ENCODE peak calls at places on chromosomes 12 and 14, in eight cellular contexts. T is HFFc6, L is NCI-H1105, R is H4, D is HuH-7.5, H is DMS153, U is NCI-H1694 treated with DMSO at 0.1 percent for 48 hours, M is mammary epithelial cell. S is an unnamed sample.

GRCh38 chr14:75343914-75344313 is 65.3 kb downstream of the FOS start:
- DNase-seq in U (no peak), T (peak), R (no peak), D (no peak), L (no peak), M (no peak), H (no peak), S (no peak)

GRCh38 chr12:79664518-79664917 is 26.2 kb downstream of the PAWR start:
- DNase-seq in M (no peak), D (no peak), R (no peak), H (no peak), T (no peak), L (no peak), U (no peak), S (no peak)

GRCh38 chr12:76422878-76423438 is 74.7 kb upstream of the BBS10 start:
- DNase-seq in H (no peak), T (peak), M (peak), R (peak), U (no peak), L (no peak), D (no peak), S (no peak)

GRCh38 chr14:101733211-101733610 is 28.3 kb upstream of the PPP2R5C start:
- DNase-seq in L (no peak), M (peak), R (peak), U (no peak), T (peak), D (no peak), H (no peak), S (no peak)

GRCh38 chr12:48157016-48157888 is at the start of gene ASB8:
- DNase-seq in M (peak), U (peak), L (peak), D (peak), R (peak), T (peak), H (peak), S (peak)

GRCh38 chr14:51977075-51977474 is 12.3 kb upstream of the RTRAF start:
- DNase-seq in T (no peak), U (no peak), R (no peak), M (no peak), L (no peak), D (no peak), H (no peak), S (no peak)

GRCh38 chr14:86430807-86431206 is 900.9 kb downstream of the FLRT2 start:
- DNase-seq in M (no peak), D (no peak), T (peak), L (peak), H (no peak), R (no peak), U (peak), S (no peak)

GRCh38 chr12:111330800-111331752 is 37.8 kb downstream of the PHETA1 start:
- DNase-seq in R (peak), T (peak), M (peak), U (peak), D (peak), L (no peak), H (peak), S (peak)

GRCh38 chr12:109157986-109158385 is 41.6 kb downstream of the ACACB start:
- DNase-seq in H (no peak), D (no peak), T (no peak), R (no peak), L (no peak), U (no peak), M (no peak), S (no peak)

GRCh38 chr14:55626131-55626530 is 46.1 kb downstream of the KTN1 start:
- DNase-seq in H (no peak), M (no peak), T (no peak), U (no peak), L (no peak), D (no peak), R (no peak), S (no peak)

GRCh38 chr12:5022465-5023061 is 21.1 kb upstream of the KCNA5 start:
- DNase-seq in D (peak), T (no peak), H (no peak), U (peak), L (peak), R (peak), M (peak), S (peak)

GRCh38 chr12:114918535-114919233 is 234.7 kb upstream of the TBX3 start:
- DNase-seq in U (no peak), L (no peak), M (peak), D (no peak), T (peak), R (peak), H (no peak), S (peak)

GRCh38 chr12:65965358-65965757 is 141.1 kb downstream of the HMGA2 start:
- DNase-seq in R (peak), T (peak), H (no peak), L (no peak), D (no peak), M (no peak), U (no peak), S (no peak)

GRCh38 chr12:117854339-117855012 is 114.3 kb downstream of the KSR2 start:
- DNase-seq in D (peak), U (peak), R (peak), L (peak), H (peak), M (peak), T (peak), S (peak)

GRCh38 chr14:58298477-58298879 is at the start of gene ARID4A:
- DNase-seq in L (no peak), R (no peak), M (no peak), D (peak), H (no peak), U (no peak), T (no peak), S (no peak)

GRCh38 chr14:66496188-66496807 is 10.1 kb downstream of the CCDC196 start:
- DNase-seq in H (no peak), R (no peak), T (no peak), M (peak), D (no peak), U (no peak), L (no peak), S (no peak)

GRCh38 chr14:42911642-42912041 is 1305.0 kb downstream of the LRFN5 start:
- DNase-seq in D (no peak), R (no peak), H (peak), M (no peak), T (no peak), L (no peak), U (no peak), S (peak)

GRCh38 chr14:68292467-68293334 is 473.1 kb downstream of the RAD51B start:
- DNase-seq in R (no peak), D (no peak), U (no peak), M (no peak), L (no peak), T (no peak), H (no peak), S (no peak)

GRCh38 chr14:102993523-102993922 is 63.8 kb downstream of the CDC42BPB start:
- DNase-seq in H (no peak), T (peak), M (peak), L (no peak), D (peak), R (no peak), U (no peak), S (peak)

GRCh38 chr14:95668235-95668772 is 17.9 kb upstream of the TCL1B start:
- DNase-seq in D (no peak), M (no peak), U (no peak), T (no peak), L (no peak), H (no peak), R (no peak), S (no peak)

GRCh38 chr12:12443482-12443881 is 86.6 kb downstream of the BORCS5 start:
- DNase-seq in D (no peak), U (no peak), M (no peak), R (no peak), H (no peak), T (no peak), L (no peak), S (no peak)

GRCh38 chr12:11718768-11719253 is 69.3 kb downstream of the ETV6 start:
- DNase-seq in U (no peak), D (no peak), H (no peak), T (peak), L (no peak), M (peak), R (peak), S (no peak)

GRCh38 chr12:120693848-120694247 is 6.9 kb downstream of the MLEC start:
- DNase-seq in H (no peak), L (no peak), M (no peak), R (no peak), U (no peak), D (no peak), T (no peak), S (no peak)

GRCh38 chr12:75954076-75954475 is 77.5 kb downstream of the PHLDA1 start:
- DNase-seq in M (peak), R (peak), L (no peak), T (peak), D (no peak), H (no peak), U (no peak), S (no peak)

GRCh38 chr12:71665109-71665476 is 992 bp downstream of the THAP2 start:
- DNase-seq in T (no peak), L (no peak), U (no peak), M (no peak), D (no peak), H (no peak), R (no peak), S (no peak)

GRCh38 chr12:122243965-122244364 is 18.1 kb upstream of the DIABLO start:
- DNase-seq in D (no peak), R (no peak), U (no peak), L (no peak), M (no peak), H (no peak), T (no peak), S (no peak)

GRCh38 chr14:49508124-49508523 is 78.1 kb downstream of the RPS29 start:
- DNase-seq in M (no peak), R (no peak), L (no peak), T (peak), U (no peak), D (no peak), H (no peak), S (peak)

GRCh38 chr12:56634837-56635538 is 4.9 kb upstream of the BAZ2A start:
- DNase-seq in H (peak), U (peak), D (peak), R (peak), T (peak), M (peak), L (peak), S (peak)

GRCh38 chr12:96623818-96624217 is 134.4 kb downstream of the CFAP54 start:
- DNase-seq in D (no peak), H (no peak), L (no peak), R (no peak), T (no peak), U (no peak), M (no peak), S (no peak)